ENCODE peak calls at places on chromosomes 2 and 18, in six cellular contexts. One of them, this sample, is unnamed.
A peak's percentile ranks its signal among the peaks of the same experiment; 100 is the strongest.

GRCh38 chr2:43100883-43101662 is 125.3 kb downstream of the ZFP36L2 start:
- DNase-seq in right atrium auricular region: no peak
- DNase-seq in psoas muscle: peak; percentile 76
- DNase-seq in CD4-positive, alpha-beta memory T cell: no peak
- DNase-seq in K562: no peak
- DNase-seq in tibial artery: peak; percentile 51
- DNase-seq in this sample: no peak

GRCh38 chr18:10659594-10659993 is 133.8 kb downstream of the NAPG start:
- DNase-seq in right atrium auricular region: no peak
- DNase-seq in psoas muscle: no peak
- DNase-seq in CD4-positive, alpha-beta memory T cell: no peak
- DNase-seq in K562: no peak
- DNase-seq in tibial artery: no peak
- DNase-seq in this sample: no peak

GRCh38 chr2:48694143-48694542 is 61.4 kb downstream of the LHCGR start:
- DNase-seq in right atrium auricular region: no peak
- DNase-seq in psoas muscle: no peak
- DNase-seq in CD4-positive, alpha-beta memory T cell: no peak
- DNase-seq in K562: no peak
- DNase-seq in tibial artery: no peak
- DNase-seq in this sample: peak; percentile 30

GRCh38 chr2:205585451-205586045 is 96.8 kb upstream of the NRP2 start:
- DNase-seq in right atrium auricular region: no peak
- DNase-seq in psoas muscle: no peak
- DNase-seq in CD4-positive, alpha-beta memory T cell: no peak
- DNase-seq in K562: no peak
- DNase-seq in tibial artery: no peak
- DNase-seq in this sample: no peak

GRCh38 chr2:206256711-206257110 is 17.8 kb upstream of the ZDBF2 start:
- DNase-seq in right atrium auricular region: no peak
- DNase-seq in psoas muscle: no peak
- DNase-seq in CD4-positive, alpha-beta memory T cell: no peak
- DNase-seq in K562: no peak
- DNase-seq in tibial artery: no peak
- DNase-seq in this sample: no peak

GRCh38 chr2:69381337-69381737 is 5.7 kb downstream of the GFPT1 start:
- DNase-seq in right atrium auricular region: no peak
- DNase-seq in psoas muscle: no peak
- DNase-seq in CD4-positive, alpha-beta memory T cell: no peak
- DNase-seq in K562: peak; percentile 83
- DNase-seq in tibial artery: no peak
- DNase-seq in this sample: no peak

GRCh38 chr2:84879595-84880394 is 1.1 kb downstream of the TRABD2A start:
- DNase-seq in right atrium auricular region: peak; percentile 55
- DNase-seq in psoas muscle: no peak
- DNase-seq in CD4-positive, alpha-beta memory T cell: no peak
- DNase-seq in K562: no peak
- DNase-seq in tibial artery: no peak
- DNase-seq in this sample: no peak

GRCh38 chr2:85001595-85001994 is 30.6 kb downstream of the KCMF1 start:
- DNase-seq in right atrium auricular region: no peak
- DNase-seq in psoas muscle: no peak
- DNase-seq in CD4-positive, alpha-beta memory T cell: no peak
- DNase-seq in K562: no peak
- DNase-seq in tibial artery: no peak
- DNase-seq in this sample: no peak

GRCh38 chr2:134919360-134920210 is 963 bp downstream of the CCNT2 start:
- DNase-seq in right atrium auricular region: peak; percentile 60
- DNase-seq in psoas muscle: no peak
- DNase-seq in CD4-positive, alpha-beta memory T cell: peak; percentile 71
- DNase-seq in K562: no peak
- DNase-seq in tibial artery: no peak
- DNase-seq in this sample: no peak

GRCh38 chr2:237858294-237859081 is 935 bp upstream of the RAMP1 start:
- DNase-seq in right atrium auricular region: no peak
- DNase-seq in psoas muscle: peak; percentile 70
- DNase-seq in CD4-positive, alpha-beta memory T cell: no peak
- DNase-seq in K562: peak; percentile 62
- DNase-seq in tibial artery: peak; percentile 69
- DNase-seq in this sample: peak; percentile 71

GRCh38 chr2:15584767-15585469 is 6.8 kb upstream of the DDX1 start:
- DNase-seq in right atrium auricular region: no peak
- DNase-seq in psoas muscle: no peak
- DNase-seq in CD4-positive, alpha-beta memory T cell: no peak
- DNase-seq in K562: no peak
- DNase-seq in tibial artery: no peak
- DNase-seq in this sample: no peak

GRCh38 chr18:74420926-74421325 is 36.2 kb downstream of the DIPK1C start:
- DNase-seq in right atrium auricular region: no peak
- DNase-seq in psoas muscle: no peak
- DNase-seq in CD4-positive, alpha-beta memory T cell: no peak
- DNase-seq in K562: no peak
- DNase-seq in tibial artery: no peak
- DNase-seq in this sample: no peak

GRCh38 chr2:46179037-46179621 is 118.1 kb upstream of the EPAS1 start:
- DNase-seq in right atrium auricular region: peak; percentile 87
- DNase-seq in psoas muscle: peak; percentile 59
- DNase-seq in CD4-positive, alpha-beta memory T cell: peak; percentile 84
- DNase-seq in K562: peak; percentile 63
- DNase-seq in tibial artery: peak; percentile 48
- DNase-seq in this sample: no peak

GRCh38 chr18:32326450-32327309 is 136.8 kb downstream of the MEP1B start:
- DNase-seq in right atrium auricular region: no peak
- DNase-seq in psoas muscle: no peak
- DNase-seq in CD4-positive, alpha-beta memory T cell: no peak
- DNase-seq in K562: no peak
- DNase-seq in tibial artery: no peak
- DNase-seq in this sample: no peak

GRCh38 chr2:190359896-190360376 is 16.5 kb downstream of the INPP1 start:
- DNase-seq in right atrium auricular region: peak; percentile 70
- DNase-seq in psoas muscle: peak; percentile 48
- DNase-seq in CD4-positive, alpha-beta memory T cell: peak; percentile 61
- DNase-seq in K562: no peak
- DNase-seq in tibial artery: peak; percentile 31
- DNase-seq in this sample: no peak

GRCh38 chr2:216279459-216279858 is 92.8 kb downstream of the MARCHF4 start:
- DNase-seq in right atrium auricular region: no peak
- DNase-seq in psoas muscle: peak; percentile 21
- DNase-seq in CD4-positive, alpha-beta memory T cell: no peak
- DNase-seq in K562: no peak
- DNase-seq in tibial artery: peak; percentile 22
- DNase-seq in this sample: no peak

GRCh38 chr2:27960237-27960912 is 69.8 kb downstream of the BABAM2 start:
- DNase-seq in right atrium auricular region: no peak
- DNase-seq in psoas muscle: no peak
- DNase-seq in CD4-positive, alpha-beta memory T cell: peak; percentile 45
- DNase-seq in K562: no peak
- DNase-seq in tibial artery: no peak
- DNase-seq in this sample: no peak

GRCh38 chr2:239292956-239293355 is 107.9 kb downstream of the HDAC4 start:
- DNase-seq in right atrium auricular region: no peak
- DNase-seq in psoas muscle: no peak
- DNase-seq in CD4-positive, alpha-beta memory T cell: no peak
- DNase-seq in K562: no peak
- DNase-seq in tibial artery: peak; percentile 7
- DNase-seq in this sample: no peak

GRCh38 chr2:109326306-109326705 is 197.3 kb downstream of the SH3RF3 start:
- DNase-seq in right atrium auricular region: no peak
- DNase-seq in psoas muscle: no peak
- DNase-seq in CD4-positive, alpha-beta memory T cell: no peak
- DNase-seq in K562: no peak
- DNase-seq in tibial artery: no peak
- DNase-seq in this sample: no peak
- H3K4me1 ChIP-seq in right atrium auricular region: no peaks in the 10 kb centered on the region
- H3K4me1 ChIP-seq in psoas muscle: peaks cover 45% of the 10 kb centered on the region
- H3K4me1 ChIP-seq in CD4-positive, alpha-beta memory T cell: no peaks in the 10 kb centered on the region
- H3K4me1 ChIP-seq in K562: no peaks in the 10 kb centered on the region
- H3K4me1 ChIP-seq in tibial artery: peaks cover 41% of the 10 kb centered on the region
- H3K4me1 ChIP-seq in this sample: no peaks in the 10 kb centered on the region

DNA sequence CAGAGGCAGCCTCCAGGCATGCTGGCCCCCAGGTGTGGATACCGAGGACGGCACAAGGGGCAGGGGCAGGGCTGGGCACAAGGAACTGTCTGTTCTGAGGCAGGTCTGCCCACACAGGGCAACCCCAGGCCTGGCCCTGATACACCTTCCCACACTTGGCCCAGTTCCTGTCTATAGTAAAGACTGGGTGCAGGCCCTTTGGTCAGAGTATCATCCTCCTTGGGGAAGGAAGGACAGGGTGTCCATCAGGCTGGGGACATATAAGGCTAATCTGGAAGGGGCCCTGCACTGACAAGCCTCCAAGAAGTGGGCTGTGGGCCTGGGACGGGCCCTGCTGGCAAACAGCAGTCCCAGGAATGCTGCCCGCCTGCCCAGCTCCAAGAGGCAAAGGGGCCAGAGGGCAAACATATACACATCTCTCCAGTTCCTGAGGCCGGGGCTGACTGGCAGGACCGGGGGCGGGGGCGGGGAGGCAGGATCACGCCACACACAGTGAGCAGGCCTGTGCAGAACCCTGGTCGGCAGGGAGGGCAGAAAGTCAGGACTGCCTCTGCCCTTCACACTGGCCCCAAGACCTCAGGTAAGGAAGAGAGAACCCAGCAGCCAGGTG is 18.9 kb downstream of the SDC1 start:
- DNase-seq in right atrium auricular region: no peak
- DNase-seq in psoas muscle: no peak
- DNase-seq in CD4-positive, alpha-beta memory T cell: no peak
- DNase-seq in K562: no peak
- DNase-seq in tibial artery: no peak
- DNase-seq in this sample: no peak
- H3K4me1 ChIP-seq in right atrium auricular region: no peaks in the 10 kb centered on the region
- H3K4me1 ChIP-seq in psoas muscle: no peaks in the 10 kb centered on the region
- H3K4me1 ChIP-seq in CD4-positive, alpha-beta memory T cell: no peaks in the 10 kb centered on the region
- H3K4me1 ChIP-seq in K562: peaks cover 15% of the 10 kb centered on the region
- H3K4me1 ChIP-seq in tibial artery: peaks cover 14% of the 10 kb centered on the region
- H3K4me1 ChIP-seq in this sample: peaks cover 6% of the 10 kb centered on the region

GRCh38 chr2:219851801-219852481 is 224.5 kb downstream of the SLC4A3 start:
- DNase-seq in right atrium auricular region: no peak
- DNase-seq in psoas muscle: no peak
- DNase-seq in CD4-positive, alpha-beta memory T cell: no peak
- DNase-seq in K562: no peak
- DNase-seq in tibial artery: no peak
- DNase-seq in this sample: no peak
- H3K4me1 ChIP-seq in right atrium auricular region: no peaks in the 10 kb centered on the region
- H3K4me1 ChIP-seq in psoas muscle: no peaks in the 10 kb centered on the region
- H3K4me1 ChIP-seq in CD4-positive, alpha-beta memory T cell: no peaks in the 10 kb centered on the region
- H3K4me1 ChIP-seq in K562: no peaks in the 10 kb centered on the region
- H3K4me1 ChIP-seq in tibial artery: peaks cover 5% of the 10 kb centered on the region
- H3K4me1 ChIP-seq in this sample: no peaks in the 10 kb centered on the region

DNA sequence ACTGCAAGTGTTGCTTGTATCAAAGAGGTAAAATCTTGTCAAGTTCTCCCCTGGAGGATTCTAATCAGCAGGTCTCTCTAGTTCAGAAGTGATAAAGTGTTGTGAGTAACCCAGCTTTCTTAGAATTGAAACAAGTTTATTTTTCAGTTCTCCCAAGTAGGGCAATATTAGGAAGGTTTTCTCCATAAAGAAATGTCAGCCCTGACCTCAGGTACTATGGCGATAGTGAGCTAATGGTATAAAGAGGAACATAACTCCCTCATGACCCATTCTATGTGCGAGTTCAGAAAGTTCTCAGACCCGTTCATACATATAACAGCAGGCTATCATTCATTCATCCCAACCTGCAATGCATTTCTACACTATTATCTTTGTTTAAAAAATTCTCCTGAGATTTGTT is 421.1 kb upstream of the SETBP1 start:
- DNase-seq in right atrium auricular region: no peak
- DNase-seq in psoas muscle: no peak
- DNase-seq in CD4-positive, alpha-beta memory T cell: no peak
- DNase-seq in K562: no peak
- DNase-seq in tibial artery: no peak
- DNase-seq in this sample: no peak
- H3K4me1 ChIP-seq in right atrium auricular region: no peaks in the 10 kb centered on the region
- H3K4me1 ChIP-seq in psoas muscle: no peaks in the 10 kb centered on the region
- H3K4me1 ChIP-seq in CD4-positive, alpha-beta memory T cell: no peaks in the 10 kb centered on the region
- H3K4me1 ChIP-seq in K562: no peaks in the 10 kb centered on the region
- H3K4me1 ChIP-seq in tibial artery: no peaks in the 10 kb centered on the region
- H3K4me1 ChIP-seq in this sample: no peaks in the 10 kb centered on the region

This sample was measured in Caco-2.